ENCODE peak calls at places on chromosomes 11 and 22, in six cellular contexts. K is body of pancreas, L is heart right ventricle, H is thyroid gland, R is ovary, W is spleen. O is an unnamed sample. For H3K27me3, the result is how much of the 10 kb centered on the place peaks cover.

GRCh38 chr11:536841-537621 is at the start of gene LRRC56:
- DNase-seq in H (peak), W (peak), R (peak), K (peak), L (peak), O (peak)

GRCh38 chr11:103610435-103610834 is 426.0 kb upstream of the DDI1 start:
- DNase-seq in R (no peak), H (no peak), W (no peak), L (no peak), K (no peak), O (no peak)

GRCh38 chr11:1863352-1864215 is 10.7 kb downstream of the LSP1 start:
- DNase-seq in R (peak), W (peak), K (peak), H (peak), L (peak), O (peak)

GRCh38 chr22:46052331-46052771 is 75.4 kb upstream of the WNT7B start:
- DNase-seq in L (no peak), W (peak), H (no peak), K (peak), R (peak), O (no peak)

GRCh38 chr11:61162092-61162935 is 1.1 kb upstream of the VPS37C start:
- DNase-seq in K (peak), H (no peak), R (no peak), W (no peak), L (no peak), O (no peak)

GRCh38 chr11:96817488-96817887 is 427.7 kb downstream of the JRKL start:
- DNase-seq in R (no peak), K (no peak), L (no peak), W (no peak), H (no peak), O (no peak)

GRCh38 chr11:109247071-109247470 is 174.9 kb upstream of the C11orf87 start:
- DNase-seq in L (no peak), R (no peak), K (no peak), W (no peak), H (no peak), O (no peak)

GRCh38 chr11:6040874-6041273 is 10.3 kb upstream of the OR56A1 start:
- DNase-seq in K (no peak), H (no peak), R (no peak), L (peak), W (no peak), O (no peak)

GRCh38 chr22:29041408-29041807 is 20.2 kb downstream of the C22orf31 start:
- DNase-seq in R (no peak), W (no peak), K (no peak), L (no peak), H (peak), O (no peak)

GRCh38 chr11:10488581-10489443 is 33.7 kb downstream of the AMPD3 start:
- DNase-seq in K (no peak), H (peak), R (peak), L (no peak), W (peak), O (peak)

GRCh38 chr11:69912161-69912910 is 93.1 kb upstream of the FGF3 start:
- DNase-seq in R (peak), W (peak), H (no peak), K (peak), L (no peak), O (no peak)

GRCh38 chr11:60771879-60772525 is 13.1 kb upstream of the MS4A10 start:
- DNase-seq in W (peak), R (no peak), K (no peak), L (no peak), H (no peak), O (no peak)

GRCh38 chr11:75474240-75474639 is 41.2 kb upstream of the KLHL35 start:
- DNase-seq in L (no peak), R (no peak), W (peak), H (no peak), K (no peak), O (no peak)

GRCh38 chr11:110130642-110131238 is 37.5 kb downstream of the ZC3H12C start:
- DNase-seq in K (no peak), R (no peak), L (no peak), W (no peak), H (no peak), O (no peak)

GRCh38 chr11:129279326-129280026 is 87.4 kb upstream of the ARHGAP32 start:
- DNase-seq in H (peak), K (peak), R (peak), L (peak), W (peak), O (peak)

GRCh38 chr11:33828604-33829429 is 54.5 kb upstream of the FBXO3 start:
- DNase-seq in R (no peak), H (no peak), K (no peak), L (no peak), W (no peak), O (no peak)

GRCh38 chr11:95948637-95949036 is 24.7 kb upstream of the MTMR2 start:
- DNase-seq in W (no peak), R (no peak), K (no peak), L (no peak), H (no peak), O (no peak)

GRCh38 chr11:35515224-35515623 is 10.2 kb downstream of the PAMR1 start:
- DNase-seq in H (no peak), K (no peak), L (no peak), W (no peak), R (no peak), O (no peak)

GRCh38 chr11:57417056-57417455 is 9.9 kb downstream of the SLC43A3 start:
- DNase-seq in L (no peak), W (no peak), R (no peak), K (no peak), H (peak), O (no peak)

GRCh38 chr11:2517386-2518064 is 72.7 kb downstream of the KCNQ1 start:
- DNase-seq in K (peak), W (peak), H (peak), L (no peak), R (peak), O (no peak)

GRCh38 chr11:48031602-48032001 is 51.2 kb downstream of the PTPRJ start:
- DNase-seq in R (no peak), W (no peak), K (no peak), H (no peak), L (no peak), O (no peak)

GRCh38 chr22:36351921-36352774 is 35.6 kb downstream of the MYH9 start:
- DNase-seq in R (no peak), L (no peak), K (peak), H (no peak), W (no peak), O (peak)

GRCh38 chr11:110527146-110527545 is 97.4 kb downstream of the FDX1 start:
- DNase-seq in L (no peak), R (no peak), H (no peak), W (no peak), K (no peak), O (no peak)

GRCh38 chr11:2999464-2999998 is 7.4 kb upstream of the NAP1L4 start:
- DNase-seq in L (no peak), R (no peak), K (peak), W (no peak), H (no peak), O (no peak)

GRCh38 chr11:2752923-2753322 is 53.1 kb upstream of the KCNQ1OT1 start:
- DNase-seq in L (no peak), K (peak), R (peak), W (peak), H (peak), O (no peak)

GRCh38 chr11:61725632-61726280 is 26.7 kb upstream of the MYRF start:
- DNase-seq in W (no peak), K (no peak), H (no peak), R (peak), L (no peak), O (no peak)

GRCh38 chr22:21693333-21693998 is 27.7 kb downstream of the PPIL2 start:
- DNase-seq in W (no peak), L (no peak), H (no peak), K (no peak), R (no peak), O (no peak)

GRCh38 chr22:40218723-40219294 is 41.1 kb downstream of the TNRC6B start:
- DNase-seq in L (no peak), W (no peak), K (no peak), H (no peak), R (no peak), O (no peak)

GRCh38 chr22:38873469-38874411 is 1.7 kb upstream of the CBX6 start:
- DNase-seq in H (peak), L (no peak), W (no peak), K (no peak), R (no peak), O (no peak)

GRCh38 chr11:122494171-122494570 is 161.4 kb upstream of the UBASH3B start:
- DNase-seq in H (no peak), K (no peak), L (no peak), R (no peak), W (no peak), O (no peak)

GRCh38 chr11:62792193-62792575 is 378 bp upstream of the TMEM223 start:
- DNase-seq in W (peak), K (peak), H (peak), R (no peak), L (peak), O (no peak)

GRCh38 chr11:111913031-111913861 is 712 bp downstream of the HSPB2 start:
- DNase-seq in K (no peak), H (peak), W (no peak), L (peak), R (peak), O (no peak)

GRCh38 chr11:73453562-73453961 is 77.4 kb downstream of the RELT start:
- DNase-seq in R (no peak), W (no peak), K (no peak), L (no peak), H (no peak), O (no peak)

GRCh38 chr11:44574620-44575287 is 9.3 kb downstream of the CD82 start:
- DNase-seq in L (no peak), R (no peak), W (peak), K (no peak), H (no peak), O (peak)

GRCh38 chr11:46237248-46238077 is 40.0 kb upstream of the CREB3L1 start:
- DNase-seq in H (peak), K (peak), L (peak), R (peak), W (peak), O (peak)

GRCh38 chr22:19758896-19759458 is 1.6 kb upstream of the TBX1 start:
- DNase-seq in L (no peak), H (no peak), W (no peak), K (no peak), R (no peak), O (no peak)
- H3K27me3 ChIP-seq in L (half or more), H (under half), W (half or more), K (under half), R (under half), O (under half)

GRCh38 chr22:44611880-44612496 is 90.0 kb upstream of the PRR5 start:
- DNase-seq in L (no peak), R (no peak), W (peak), K (no peak), H (no peak), O (no peak)
- TF ChIP-seq CTCF in L (no peak), R (no peak), W (no peak), K (no peak), H (no peak), O (no peak)

GRCh38 chr22:49037701-49038245 is 789.9 kb downstream of the BRD1 start:
- DNase-seq in W (peak), R (no peak), H (no peak), K (no peak), L (no peak), O (no peak)
- H3K27me3 ChIP-seq in W (under half), R (under half), H (under half), K (under half), L (under half), O (under half)

DNA sequence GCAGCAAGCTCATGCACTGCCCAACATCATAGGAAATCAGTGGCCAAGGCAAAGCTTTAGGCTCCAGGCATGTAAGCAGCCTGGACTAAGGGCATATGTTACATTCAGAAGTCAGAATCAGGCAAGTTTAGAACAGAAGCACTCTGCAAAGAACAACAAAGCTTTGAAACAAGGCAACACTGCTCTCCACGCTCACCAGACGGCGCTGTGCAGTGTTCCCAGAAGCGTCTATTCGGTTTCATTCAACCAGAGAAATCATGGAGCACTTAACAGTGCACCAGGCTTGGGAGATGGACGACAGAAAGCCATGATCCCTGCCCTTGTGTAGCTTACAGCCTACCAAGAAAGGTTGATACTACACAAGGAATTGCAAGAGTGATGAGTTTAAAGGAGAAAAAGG is 555.8 kb downstream of the BUD13 start:
- DNase-seq in H (peak), K (no peak), R (no peak), L (peak), W (no peak), O (peak)
- TF ChIP-seq CTCF in H (peak), K (peak), R (no peak), L (peak), W (peak), O (peak)